ENCODE peak calls at places on chromosome 10, in five cellular contexts. Q is NCI-H2029, B is GM13977, J is NT2/D1, W is NCI-H2171 treated with DMSO at 0.1 percent for 48 hours. R is an unnamed sample.

GRCh38 chr10:83522881-83523386 is 616.4 kb upstream of the GHITM start:
- DNase-seq in Q (no peak), W (no peak), B (no peak), J (no peak), R (peak)

GRCh38 chr10:125742465-125742864 is 23.0 kb downstream of the EDRF1 start:
- DNase-seq in Q (no peak), J (no peak), B (no peak), W (no peak), R (peak)

GRCh38 chr10:73625004-73625883 is 16.0 kb downstream of the MYOZ1 start:
- DNase-seq in B (no peak), Q (no peak), W (peak), J (peak), R (no peak)

GRCh38 chr10:14653271-14654161 is 121.2 kb downstream of the FAM107B start:
- DNase-seq in J (no peak), Q (no peak), W (no peak), B (no peak), R (peak)

GRCh38 chr10:68463365-68464093 is 8.2 kb downstream of the DNA2 start:
- DNase-seq in W (no peak), Q (no peak), J (no peak), B (no peak), R (no peak)

GRCh38 chr10:110137142-110137545 is 70.3 kb upstream of the MXI1 start:
- DNase-seq in J (no peak), Q (peak), B (peak), W (peak), R (peak)

GRCh38 chr10:28810062-28810870 is 132.9 kb downstream of the BAMBI start:
- DNase-seq in J (no peak), B (no peak), W (no peak), Q (no peak), R (no peak)

GRCh38 chr10:23331567-23332290 is 12.9 kb downstream of the C10orf67 start:
- DNase-seq in J (no peak), W (no peak), Q (no peak), B (no peak), R (no peak)

GRCh38 chr10:110547139-110547761 is 20.2 kb upstream of the SMC3 start:
- DNase-seq in J (no peak), B (peak), Q (peak), W (peak), R (peak)

R was measured in pons.